ENCODE peak calls at places on chromosomes 13 and 19, in four cellular contexts. T, I, D and M are unnamed samples.
A peak's percentile ranks its signal among the peaks of the same experiment; 100 is the strongest.

GRCh38 chr13:52615817-52616216 is 26.4 kb upstream of the HNRNPA1L2 start:
- DNase-seq in D (no peak), T (peak; percentile 43), I (no peak), M (no peak)

GRCh38 chr19:20969498-20969897 is 46.4 kb downstream of the ZNF85 start:
- DNase-seq in T (peak; percentile 17), I (no peak), D (no peak), M (no peak)

GRCh38 chr13:87147076-87147475 is 524.1 kb upstream of the SLITRK5 start:
- DNase-seq in I (no peak), T (no peak), D (no peak), M (no peak)

GRCh38 chr13:42548731-42549554 is 25.0 kb upstream of the TNFSF11 start:
- DNase-seq in I (peak; percentile 98), T (no peak), D (no peak), M (no peak)

GRCh38 chr19:3046621-3047306 is 15.5 kb downstream of the TLE5 start:
- DNase-seq in T (no peak), I (no peak), D (peak; percentile 70), M (no peak)

GRCh38 chr13:51894239-51894638 is 32.5 kb downstream of the CCDC70 start:
- DNase-seq in D (no peak), T (no peak), I (no peak), M (no peak)

GRCh38 chr19:38544569-38545315 is 73.0 kb downstream of the MAP4K1 start:
- DNase-seq in D (no peak), I (no peak), T (no peak), M (no peak)

GRCh38 chr13:50365683-50366391 is 350.6 kb downstream of the KCNRG start:
- DNase-seq in D (no peak), T (peak; percentile 61), I (peak; percentile 67), M (no peak)

GRCh38 chr13:99356216-99357089 is 49.3 kb upstream of the GPR183 start:
- DNase-seq in I (peak; percentile 92), T (no peak), D (peak; percentile 40), M (no peak)

GRCh38 chr13:100214886-100215285 is 126.0 kb downstream of the PCCA start:
- DNase-seq in I (no peak), D (no peak), T (no peak), M (no peak)

GRCh38 chr13:24626449-24626848 is 53.8 kb upstream of the ATP12A start:
- DNase-seq in D (no peak), T (no peak), I (no peak), M (no peak)

GRCh38 chr19:27765397-27765796 is 1447.6 kb downstream of the UQCRFS1 start:
- DNase-seq in D (no peak), I (no peak), T (no peak), M (no peak)

GRCh38 chr13:80367473-80367872 is 26.5 kb upstream of the SPRY2 start:
- DNase-seq in T (no peak), I (no peak), D (no peak), M (no peak)

GRCh38 chr13:59531571-59532091 is 632.1 kb downstream of the DIAPH3 start:
- DNase-seq in D (peak; percentile 50), I (no peak), T (peak; percentile 3), M (peak; percentile 35)

GRCh38 chr13:23741879-23742510 is 147.2 kb downstream of the MIPEP start:
- DNase-seq in D (peak; percentile 68), I (no peak), T (no peak), M (no peak)

GRCh38 chr19:55166530-55167268 is at the start of gene DNAAF3:
- DNase-seq in I (peak; percentile 49), D (peak; percentile 98), T (peak; percentile 97), M (peak; percentile 91)

GRCh38 chr19:45498411-45499195 is at the start of gene PPM1N:
- DNase-seq in T (no peak), I (no peak), D (peak; percentile 85), M (no peak)

GRCh38 chr19:46634656-46635218 is 1.3 kb downstream of the GNG8 start:
- DNase-seq in D (no peak), I (no peak), T (no peak), M (no peak)

GRCh38 chr13:44860427-44860826 is 128.8 kb downstream of the NUFIP1 start:
- DNase-seq in D (no peak), I (no peak), T (no peak), M (no peak)

GRCh38 chr19:42683917-42684513 is 56.3 kb downstream of the PSG3 start:
- DNase-seq in D (peak; percentile 46), T (peak; percentile 5), I (no peak), M (peak; percentile 20)

GRCh38 chr13:73194310-73194709 is 135.5 kb downstream of the KLF5 start:
- DNase-seq in I (no peak), D (no peak), T (peak; percentile 26), M (no peak)

GRCh38 chr13:114128624-114129522 is 3.5 kb downstream of the RASA3 start:
- DNase-seq in T (no peak), D (no peak), I (peak; percentile 81), M (no peak)

GRCh38 chr13:51832471-51833152 is 12.4 kb downstream of the TMEM272 start:
- DNase-seq in T (no peak), I (no peak), D (no peak), M (no peak)

GRCh38 chr13:30868806-30869470 is 37.1 kb upstream of the MEDAG start:
- DNase-seq in T (no peak), I (no peak), D (no peak), M (no peak)

GRCh38 chr19:38930776-38931761 is at the start of gene MRPS12:
- DNase-seq in T (peak; percentile 98), D (no peak), I (peak; percentile 99), M (peak; percentile 98)

GRCh38 chr13:21137696-21138095 is 38.7 kb downstream of the SKA3 start:
- DNase-seq in T (peak; percentile 20), D (no peak), I (no peak), M (no peak)

GRCh38 chr13:91690944-91691343 is 292.5 kb downstream of the GPC5 start:
- DNase-seq in I (no peak), D (no peak), T (no peak), M (no peak)

GRCh38 chr13:21069561-21070004 is 8.2 kb upstream of the LATS2 start:
- DNase-seq in D (no peak), I (no peak), T (peak; percentile 63), M (no peak)

GRCh38 chr13:24606486-24607170 is 73.6 kb upstream of the ATP12A start:
- DNase-seq in I (no peak), D (no peak), T (no peak), M (no peak)

GRCh38 chr13:113468029-113468428 is 14.7 kb upstream of the ADPRHL1 start:
- DNase-seq in T (no peak), D (no peak), I (no peak), M (no peak)

GRCh38 chr19:10450191-10450852 is 30.0 kb downstream of the PDE4A start:
- DNase-seq in I (no peak), D (no peak), T (no peak), M (no peak)

GRCh38 chr19:40235238-40236025 is 8.9 kb upstream of the CCNP start:
- DNase-seq in D (no peak), I (no peak), T (no peak), M (no peak)

GRCh38 chr13:100818706-100819105 is 144.1 kb upstream of the TMTC4 start:
- DNase-seq in T (no peak), I (no peak), D (no peak), M (no peak)

GRCh38 chr19:52527954-52528326 is 472 bp downstream of the ZNF808 start:
- DNase-seq in D (peak; percentile 52), I (no peak), T (no peak), M (no peak)

GRCh38 chr13:28449826-28450773 is 44.8 kb downstream of the FLT1 start:
- DNase-seq in T (no peak), I (no peak), D (no peak), M (no peak)

GRCh38 chr13:106588367-106588766 is 20.4 kb upstream of the ARGLU1 start:
- DNase-seq in I (no peak), D (no peak), T (no peak), M (no peak)

GRCh38 chr13:20127563-20128458 is 33.0 kb downstream of the GJA3 start:
- DNase-seq in T (peak; percentile 53), I (no peak), D (peak; percentile 84), M (no peak)

GRCh38 chr13:48656621-48657020 is 2.9 kb downstream of the CYSLTR2 start:
- DNase-seq in T (peak; percentile 9), D (no peak), I (no peak), M (no peak)

GRCh38 chr13:112693831-112694497 is 4.1 kb downstream of the ATP11A start:
- DNase-seq in D (no peak), I (no peak), T (no peak), M (no peak)

GRCh38 chr19:55802281-55802680 is 29.5 kb downstream of the NLRP11 start:
- DNase-seq in D (no peak), I (no peak), T (no peak), M (no peak)

GRCh38 chr13:75417647-75418046 is 64.3 kb downstream of the TBC1D4 start:
- DNase-seq in I (no peak), T (no peak), D (no peak), M (no peak)
- TF ChIP-seq SUZ12 in I (no peak), T (no peak), D (no peak), M (no peak)

DNA sequence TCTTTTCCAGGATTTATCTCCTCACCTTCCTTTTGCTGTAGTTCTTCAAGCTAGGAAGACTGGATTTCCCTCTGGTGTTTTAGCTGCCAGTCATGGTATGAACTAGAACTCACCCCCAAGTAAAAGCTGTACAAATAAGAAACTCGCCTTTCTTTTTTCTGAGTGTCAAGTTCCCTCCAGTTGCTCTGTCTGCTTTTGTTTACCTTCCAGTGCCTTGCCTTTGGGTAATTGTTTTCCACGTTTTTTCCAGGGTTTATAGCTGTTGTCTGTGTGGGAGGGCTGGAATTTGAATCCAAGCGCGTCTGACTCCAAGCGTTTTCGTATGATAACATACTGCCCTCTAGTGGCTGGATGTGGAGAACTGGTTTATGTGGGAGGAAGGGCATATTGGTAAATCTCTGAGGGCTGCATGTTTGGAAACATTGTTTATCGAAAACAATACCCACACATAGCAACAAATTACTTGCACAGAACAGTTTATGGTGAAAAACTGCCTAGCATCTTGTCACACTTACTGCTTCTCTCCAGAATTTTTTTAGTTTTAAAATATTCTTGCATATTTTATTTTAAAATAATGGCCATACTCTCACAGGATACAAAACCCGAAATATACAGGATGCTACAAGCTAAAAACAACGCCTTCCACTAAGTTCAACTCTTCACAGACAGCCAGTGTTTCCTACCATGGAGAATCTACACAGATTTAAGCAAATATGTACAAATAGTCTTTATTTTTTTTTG is 19.2 kb downstream of the RCN3 start:
- DNase-seq in T (peak; percentile 85), D (peak; percentile 74), I (peak; percentile 42), M (peak; percentile 72)
- H3K9ac ChIP-seq in T (no peak overlapping the region), D (no peak overlapping the region), I (no peak overlapping the region), M (peak overlapping the region; percentile 42)

DNA sequence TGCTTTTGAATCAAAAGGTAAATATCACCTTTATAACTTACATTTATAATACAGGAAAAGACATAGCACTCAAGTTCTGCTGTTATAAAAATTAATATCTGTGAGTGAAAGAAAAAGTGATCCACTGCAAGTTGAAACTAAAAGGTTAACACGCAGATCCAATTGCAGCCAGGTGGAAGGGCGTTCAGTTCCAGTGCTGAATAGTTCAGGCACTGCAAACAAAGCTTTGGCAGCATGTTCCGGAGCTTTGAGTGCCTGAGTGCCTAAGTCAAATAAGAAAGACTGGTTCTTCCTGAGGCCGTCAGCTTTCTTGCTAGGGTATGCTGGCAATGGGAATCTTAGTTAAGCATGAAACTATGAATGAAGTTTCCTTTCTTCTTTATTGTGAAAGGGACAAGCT is 200.3 kb downstream of the LMO7 start:
- DNase-seq in T (no peak), D (no peak), I (no peak), M (no peak)
- TF ChIP-seq SUZ12 in T (no peak), D (no peak), I (no peak), M (no peak)

DNA sequence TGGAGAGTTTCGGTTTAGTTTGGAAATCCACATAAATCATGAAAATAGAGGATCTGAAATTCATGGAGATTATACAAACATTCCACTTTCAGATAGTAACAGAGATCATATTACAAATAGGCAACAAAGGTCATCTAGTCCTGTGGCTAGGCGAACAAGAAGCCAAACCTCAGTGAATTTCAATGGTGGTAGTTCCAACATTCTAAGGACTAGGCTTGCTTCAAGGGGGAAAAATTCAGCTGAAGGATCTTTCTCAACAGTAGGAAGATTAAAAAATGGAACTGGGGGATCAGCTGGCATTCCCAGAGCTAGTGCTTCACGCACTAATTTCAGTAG is 47.0 kb downstream of the FOXO1 start:
- DNase-seq in I (no peak), D (no peak), T (peak; percentile 35), M (no peak)
- H3K9ac ChIP-seq in I (no peak overlapping the region), D (no peak overlapping the region), T (no peak overlapping the region), M (no peak overlapping the region)